ENCODE peak calls at places on chromosomes 16 and 17, in five cellular contexts. One of them, this sample, is unnamed.

GRCh38 chr17:81810892-81811704 is 7.1 kb downstream of the GCGR start:
- DNase-seq in lower lobe of right lung: no peak
- DNase-seq in nephron progenitor cell: no peak
- DNase-seq in AG20443: no peak
- DNase-seq in AG04450: no peak
- DNase-seq in this sample: no peak

GRCh38 chr16:17381784-17382183 is 89.0 kb downstream of the XYLT1 start:
- DNase-seq in AG20443: no peak
- DNase-seq in AG04450: no peak
- DNase-seq in lower lobe of right lung: no peak
- DNase-seq in nephron progenitor cell: no peak
- DNase-seq in this sample: no peak

GRCh38 chr17:4968916-4969550 is 1.4 kb upstream of the SPAG7 start:
- DNase-seq in AG20443: peak; percentile 72
- DNase-seq in nephron progenitor cell: peak; percentile 28
- DNase-seq in lower lobe of right lung: no peak
- DNase-seq in AG04450: peak; percentile 85
- DNase-seq in this sample: peak; percentile 83

GRCh38 chr17:30808785-30809286 is 15.7 kb downstream of the CRLF3 start:
- DNase-seq in AG20443: no peak
- DNase-seq in nephron progenitor cell: no peak
- DNase-seq in lower lobe of right lung: no peak
- DNase-seq in AG04450: no peak
- DNase-seq in this sample: no peak

GRCh38 chr17:40283662-40284061 is 4.0 kb upstream of the CDC6 start:
- DNase-seq in AG04450: peak; percentile 75
- DNase-seq in lower lobe of right lung: no peak
- DNase-seq in AG20443: peak; percentile 80
- DNase-seq in nephron progenitor cell: no peak
- DNase-seq in this sample: no peak

GRCh38 chr17:66691644-66692500 is 143.0 kb upstream of the CACNG5 start:
- DNase-seq in AG04450: peak; percentile 7
- DNase-seq in AG20443: no peak
- DNase-seq in nephron progenitor cell: no peak
- DNase-seq in lower lobe of right lung: peak; percentile 57
- DNase-seq in this sample: no peak

GRCh38 chr17:7644768-7645167 is 6.0 kb upstream of the ATP1B2 start:
- DNase-seq in nephron progenitor cell: no peak
- DNase-seq in AG04450: no peak
- DNase-seq in AG20443: no peak
- DNase-seq in lower lobe of right lung: no peak
- DNase-seq in this sample: no peak

GRCh38 chr17:45851022-45851421 is 6.3 kb downstream of the SPPL2C start:
- DNase-seq in lower lobe of right lung: no peak
- DNase-seq in nephron progenitor cell: no peak
- DNase-seq in AG04450: no peak
- DNase-seq in AG20443: no peak
- DNase-seq in this sample: no peak

GRCh38 chr17:68346448-68346847 is 55.2 kb downstream of the ARSG start:
- DNase-seq in lower lobe of right lung: peak; percentile 71
- DNase-seq in AG04450: no peak
- DNase-seq in nephron progenitor cell: no peak
- DNase-seq in AG20443: no peak
- DNase-seq in this sample: peak; percentile 74

GRCh38 chr17:77233127-77233526 is 92.4 kb downstream of the SEC14L1 start:
- DNase-seq in AG04450: no peak
- DNase-seq in AG20443: no peak
- DNase-seq in nephron progenitor cell: no peak
- DNase-seq in lower lobe of right lung: no peak
- DNase-seq in this sample: no peak

GRCh38 chr16:24917891-24918290 is 72.1 kb downstream of the SLC5A11 start:
- DNase-seq in AG20443: no peak
- DNase-seq in lower lobe of right lung: no peak
- DNase-seq in nephron progenitor cell: no peak
- DNase-seq in AG04450: no peak
- DNase-seq in this sample: no peak

GRCh38 chr16:3577302-3577752 is at the start of gene NLRC3:
- DNase-seq in lower lobe of right lung: no peak
- DNase-seq in AG20443: no peak
- DNase-seq in AG04450: no peak
- DNase-seq in nephron progenitor cell: no peak
- DNase-seq in this sample: peak; percentile 46

GRCh38 chr17:30323895-30324319 is 9.9 kb downstream of the TMIGD1 start:
- DNase-seq in lower lobe of right lung: no peak
- DNase-seq in nephron progenitor cell: no peak
- DNase-seq in AG20443: no peak
- DNase-seq in AG04450: no peak
- DNase-seq in this sample: no peak

GRCh38 chr16:82433042-82433441 is 193.7 kb upstream of the CDH13 start:
- DNase-seq in lower lobe of right lung: no peak
- DNase-seq in AG20443: no peak
- DNase-seq in AG04450: no peak
- DNase-seq in nephron progenitor cell: no peak
- DNase-seq in this sample: no peak

GRCh38 chr17:63189082-63189481 is 223.0 kb downstream of the TANC2 start:
- DNase-seq in lower lobe of right lung: no peak
- DNase-seq in AG20443: peak; percentile 14
- DNase-seq in AG04450: no peak
- DNase-seq in nephron progenitor cell: no peak
- DNase-seq in this sample: no peak